ENCODE peak calls at places on chromosome 18, in ten cellular contexts. U is body of pancreas, B is fibroblast of mammary gland, X is lung, M is fibroblast of lung, F is neural progenitor cell, V is hepatocyte, W is RWPE2, E is heart right ventricle, C is mammary epithelial cell. L is an unnamed sample.
A peak's percentile ranks its signal among the peaks of the same experiment; 100 is the strongest.

GRCh38 chr18:54712315-54712714 is 116.0 kb upstream of the RAB27B start:
- DNase-seq in U (no peak), B (peak; percentile 88), X (no peak), M (peak; percentile 82), F (no peak), V (no peak), W (no peak), E (no peak), C (peak; percentile 94), L (peak; percentile 77)

GRCh38 chr18:69895081-69896047 is 52.3 kb downstream of the CD226 start:
- DNase-seq in U (no peak), B (no peak), X (no peak), M (no peak), F (no peak), V (no peak), W (no peak), E (no peak), C (no peak), L (no peak)

GRCh38 chr18:14179306-14179705 is 47.1 kb upstream of the ZNF519 start:
- DNase-seq in U (no peak), B (peak; percentile 0), X (no peak), M (no peak), F (no peak), V (no peak), W (no peak), E (no peak), C (no peak), L (no peak)

GRCh38 chr18:51300912-51301311 is 103.4 kb upstream of the MEX3C start:
- DNase-seq in U (no peak), B (no peak), X (no peak), M (no peak), F (no peak), V (no peak), W (no peak), E (no peak), C (no peak), L (no peak)

GRCh38 chr18:47283476-47283875 is 32.0 kb upstream of the SKOR2 start:
- DNase-seq in U (no peak), B (peak; percentile 54), X (no peak), M (peak; percentile 17), F (peak; percentile 56), V (peak; percentile 18), W (no peak), E (no peak), C (no peak), L (peak; percentile 35)

GRCh38 chr18:74430811-74431571 is 26.1 kb downstream of the DIPK1C start:
- DNase-seq in U (no peak), B (no peak), X (no peak), M (no peak), F (no peak), V (no peak), W (no peak), E (no peak), C (no peak), L (no peak)

GRCh38 chr18:70330887-70331286 is 42.0 kb downstream of the SOCS6 start:
- DNase-seq in U (no peak), B (no peak), X (no peak), M (no peak), F (no peak), V (no peak), W (no peak), E (no peak), C (no peak), L (no peak)

GRCh38 chr18:47254341-47254939 is 3.0 kb upstream of the SKOR2 start:
- DNase-seq in U (no peak), B (peak; percentile 47), X (peak; percentile 41), M (peak; percentile 44), F (peak; percentile 94), V (peak; percentile 78), W (no peak), E (peak; percentile 25), C (peak; percentile 29), L (peak; percentile 50)

GRCh38 chr18:39586696-39587095 is 2021.1 kb upstream of the CELF4 start:
- DNase-seq in U (no peak), B (no peak), X (no peak), M (peak; percentile 54), F (no peak), V (no peak), W (no peak), E (no peak), C (no peak), L (no peak)

GRCh38 chr18:32717151-32717550 is 55.7 kb downstream of the KLHL14 start:
- DNase-seq in U (no peak), B (peak; percentile 57), X (no peak), M (no peak), F (no peak), V (no peak), W (no peak), E (no peak), C (no peak), L (no peak)

DNA sequence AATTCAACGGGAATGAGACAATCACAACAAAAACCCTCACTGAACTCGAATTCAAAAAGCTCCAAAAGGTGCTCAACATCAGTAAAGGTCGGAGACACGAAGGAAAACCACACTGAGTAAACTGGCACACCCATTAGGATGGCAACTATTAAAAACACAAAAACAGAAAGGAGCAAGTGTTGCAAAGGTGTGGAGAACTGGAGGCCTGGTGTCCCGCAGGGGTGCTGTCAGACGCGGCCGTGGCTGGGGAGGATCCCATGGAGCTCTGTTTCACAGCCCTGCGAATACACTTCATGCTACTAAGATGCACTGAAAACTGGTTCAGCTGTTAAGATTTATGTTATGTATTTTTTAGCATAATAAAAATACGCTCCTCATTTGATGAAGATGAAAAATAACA is 730.6 kb downstream of the GALR1 start:
- DNase-seq in U (no peak), B (no peak), X (no peak), M (no peak), F (no peak), V (no peak), W (no peak), E (no peak), C (no peak), L (no peak)
- H3K4me3 ChIP-seq in U (no peak overlapping the region), B (no peak overlapping the region), X (no peak overlapping the region), M (no peak overlapping the region), F (no peak overlapping the region), V (no peak overlapping the region), W (no peak overlapping the region), E (no peak overlapping the region), C (no peak overlapping the region), L (no peak overlapping the region)

GRCh38 chr18:76382265-76382664 is 112.8 kb downstream of the ZNF516 start:
- DNase-seq in U (no peak), B (no peak), X (no peak), M (no peak), F (no peak), V (no peak), W (peak; percentile 2), E (no peak), C (no peak), L (no peak)

GRCh38 chr18:76380127-76380729 is 114.8 kb downstream of the ZNF516 start:
- DNase-seq in U (no peak), B (no peak), X (no peak), M (no peak), F (no peak), V (no peak), W (no peak), E (no peak), C (no peak), L (no peak)

GRCh38 chr18:76378526-76379215 is 116.4 kb downstream of the ZNF516 start:
- DNase-seq in U (no peak), B (no peak), X (no peak), M (no peak), F (no peak), V (no peak), W (no peak), E (no peak), C (no peak), L (no peak)

GRCh38 chr18:76379226-76380126 is 115.6 kb downstream of the ZNF516 start:
- DNase-seq in U (no peak), B (no peak), X (no peak), M (no peak), F (no peak), V (no peak), W (no peak), E (no peak), C (no peak), L (no peak)

DNA sequence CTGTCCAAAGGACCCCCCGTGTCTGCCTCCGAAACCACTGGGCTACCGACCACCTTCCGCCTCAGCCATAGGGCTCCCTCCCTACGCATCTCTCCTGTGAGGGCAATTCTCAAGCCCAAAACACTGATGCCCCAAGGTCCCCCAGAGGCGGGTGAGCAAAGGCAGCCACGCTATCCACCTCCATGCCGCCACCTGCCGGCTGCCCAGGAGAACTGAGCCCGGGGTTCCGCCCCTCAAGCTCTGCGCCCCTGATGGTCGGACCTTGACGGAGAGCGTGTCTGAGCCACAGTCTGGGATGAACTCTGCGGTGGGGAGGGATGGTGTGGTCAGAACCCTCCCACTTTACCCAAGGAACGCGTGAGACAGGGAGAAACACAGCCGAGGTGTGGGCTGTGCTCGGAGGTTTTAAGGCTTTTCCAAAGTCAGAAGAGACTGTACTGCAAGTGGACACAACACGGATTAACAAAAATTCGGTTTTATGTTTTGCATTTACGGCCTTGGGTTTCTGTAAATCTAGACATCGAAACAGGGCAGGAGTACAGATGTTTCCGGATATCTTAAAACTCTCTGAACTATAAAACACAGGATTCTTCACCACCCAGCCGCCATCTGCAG is 114.1 kb downstream of the ZNF516 start:
- DNase-seq in U (no peak), B (peak; percentile 14), X (no peak), M (no peak), F (peak; percentile 72), V (no peak), W (no peak), E (no peak), C (no peak), L (no peak)
- TF ChIP-seq CTCF in U (no peak), B (peak; percentile 43), X (no peak), M (peak; percentile 23), F (peak; percentile 78), V (peak; percentile 46), W (peak; percentile 34), E (peak; percentile 18), C (peak; percentile 58), L (peak; percentile 48)

DNA sequence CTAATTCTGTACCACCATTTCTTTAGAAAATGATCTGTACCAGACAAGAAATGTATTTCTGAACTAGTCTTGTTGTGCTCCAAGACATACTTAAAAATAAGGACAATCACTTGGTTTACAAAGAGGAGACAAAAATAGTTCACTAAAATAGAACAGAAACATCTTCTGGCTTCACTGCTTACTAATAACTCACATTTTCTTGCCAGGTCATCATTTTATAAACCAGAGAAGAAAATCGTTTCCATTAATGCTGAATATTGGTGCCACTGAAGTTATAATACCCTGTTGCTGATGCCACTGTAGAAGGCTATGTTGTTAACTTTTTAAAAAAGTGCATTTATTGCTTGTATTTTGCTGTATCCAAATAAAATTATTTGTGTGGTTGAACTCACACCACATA is 94.8 kb upstream of the ZNF236 start:
- DNase-seq in U (no peak), B (no peak), X (no peak), M (no peak), F (no peak), V (no peak), W (no peak), E (no peak), C (no peak), L (no peak)
- H3K4me3 ChIP-seq in U (no peak overlapping the region), B (no peak overlapping the region), X (no peak overlapping the region), M (no peak overlapping the region), F (no peak overlapping the region), V (no peak overlapping the region), W (no peak overlapping the region), E (no peak overlapping the region), C (no peak overlapping the region), L (no peak overlapping the region)

DNA sequence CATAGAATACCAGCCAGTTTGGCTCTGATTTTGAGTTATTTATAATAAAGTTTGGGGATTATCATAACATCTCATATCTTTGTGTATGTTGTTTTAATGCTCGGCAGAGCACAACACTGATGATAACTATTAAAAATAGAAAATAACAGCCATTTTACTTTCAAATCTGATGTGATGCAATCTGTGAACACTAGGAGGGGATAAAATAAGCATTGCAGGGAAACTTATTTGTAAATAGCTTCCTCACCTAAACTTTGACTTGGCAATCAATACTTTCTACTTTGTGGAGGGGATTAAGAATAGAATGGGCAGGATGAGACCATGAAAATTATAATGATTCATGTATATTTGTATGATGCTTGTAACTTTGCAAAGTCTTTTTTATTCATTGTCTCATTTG is 54.4 kb downstream of the USP14 start:
- DNase-seq in U (no peak), B (no peak), X (no peak), M (peak; percentile 11), F (no peak), V (no peak), W (no peak), E (no peak), C (no peak), L (no peak)
- TF ChIP-seq CTCF in U (no peak), B (peak; percentile 30), X (no peak), M (no peak), F (peak; percentile 14), V (no peak), W (no peak), E (no peak), C (no peak), L (peak; percentile 26)

L was measured in fibroblast of the aortic adventitia.